ENCODE peak calls at places on chromosomes 1 and 21, in four cellular contexts. One of them, this sample, is unnamed.

GRCh38 chr1:66476774-66477173 is 57.2 kb upstream of the SGIP1 start:
- DNase-seq in GM23338: no peak
- DNase-seq in K562: no peak
- DNase-seq in IMR-90: peak
- DNase-seq in this sample: peak

GRCh38 chr1:61120998-61121397 is 38.6 kb downstream of the NFIA start:
- DNase-seq in GM23338: no peak
- DNase-seq in K562: no peak
- DNase-seq in IMR-90: no peak
- DNase-seq in this sample: no peak

GRCh38 chr1:87497804-87498203 is 169.1 kb downstream of the LMO4 start:
- DNase-seq in GM23338: no peak
- DNase-seq in K562: no peak
- DNase-seq in IMR-90: no peak
- DNase-seq in this sample: no peak

GRCh38 chr1:39326836-39327235 is 122.3 kb downstream of the MACF1 start:
- DNase-seq in GM23338: no peak
- DNase-seq in K562: peak
- DNase-seq in IMR-90: peak
- DNase-seq in this sample: no peak

GRCh38 chr1:9922342-9922741 is 12.3 kb upstream of the CTNNBIP1 start:
- DNase-seq in GM23338: peak
- DNase-seq in K562: peak
- DNase-seq in IMR-90: no peak
- DNase-seq in this sample: no peak

GRCh38 chr1:56170784-56171320 is 408.5 kb downstream of the PLPP3 start:
- DNase-seq in GM23338: no peak
- DNase-seq in K562: no peak
- DNase-seq in IMR-90: no peak
- DNase-seq in this sample: no peak

GRCh38 chr21:46421756-46422555 is 36.7 kb upstream of the DIP2A start:
- DNase-seq in GM23338: no peak
- DNase-seq in K562: no peak
- DNase-seq in IMR-90: no peak
- DNase-seq in this sample: peak

GRCh38 chr1:68116643-68117235 is 66.3 kb upstream of the DIRAS3 start:
- DNase-seq in GM23338: peak
- DNase-seq in K562: peak
- DNase-seq in IMR-90: peak
- DNase-seq in this sample: peak

GRCh38 chr1:58896211-58897183 is 112.7 kb upstream of the JUN start:
- DNase-seq in GM23338: no peak
- DNase-seq in K562: peak
- DNase-seq in IMR-90: no peak
- DNase-seq in this sample: peak

GRCh38 chr1:81437213-81437612 is 363.5 kb upstream of the ADGRL2 start:
- DNase-seq in GM23338: no peak
- DNase-seq in K562: no peak
- DNase-seq in IMR-90: no peak
- DNase-seq in this sample: no peak

GRCh38 chr1:224736619-224737352 is 120.7 kb downstream of the CNIH3 start:
- DNase-seq in GM23338: peak
- DNase-seq in K562: peak
- DNase-seq in IMR-90: peak
- DNase-seq in this sample: peak

GRCh38 chr1:220528679-220529529 is 968 bp downstream of the MARK1 start:
- DNase-seq in GM23338: peak
- DNase-seq in K562: no peak
- DNase-seq in IMR-90: no peak
- DNase-seq in this sample: peak

GRCh38 chr1:205590777-205591513 is 40.9 kb downstream of the ELK4 start:
- DNase-seq in GM23338: no peak
- DNase-seq in K562: no peak
- DNase-seq in IMR-90: no peak
- DNase-seq in this sample: no peak

GRCh38 chr1:916173-917075 is 7.3 kb upstream of the SAMD11 start:
- DNase-seq in GM23338: no peak
- DNase-seq in K562: peak
- DNase-seq in IMR-90: no peak
- DNase-seq in this sample: peak

GRCh38 chr1:92784051-92784638 is 763 bp downstream of the EVI5 start:
- DNase-seq in GM23338: peak
- DNase-seq in K562: no peak
- DNase-seq in IMR-90: peak
- DNase-seq in this sample: peak

GRCh38 chr1:16017076-16017460 is 775 bp downstream of the HSPB7 start:
- DNase-seq in GM23338: no peak
- DNase-seq in K562: no peak
- DNase-seq in IMR-90: no peak
- DNase-seq in this sample: peak

DNA sequence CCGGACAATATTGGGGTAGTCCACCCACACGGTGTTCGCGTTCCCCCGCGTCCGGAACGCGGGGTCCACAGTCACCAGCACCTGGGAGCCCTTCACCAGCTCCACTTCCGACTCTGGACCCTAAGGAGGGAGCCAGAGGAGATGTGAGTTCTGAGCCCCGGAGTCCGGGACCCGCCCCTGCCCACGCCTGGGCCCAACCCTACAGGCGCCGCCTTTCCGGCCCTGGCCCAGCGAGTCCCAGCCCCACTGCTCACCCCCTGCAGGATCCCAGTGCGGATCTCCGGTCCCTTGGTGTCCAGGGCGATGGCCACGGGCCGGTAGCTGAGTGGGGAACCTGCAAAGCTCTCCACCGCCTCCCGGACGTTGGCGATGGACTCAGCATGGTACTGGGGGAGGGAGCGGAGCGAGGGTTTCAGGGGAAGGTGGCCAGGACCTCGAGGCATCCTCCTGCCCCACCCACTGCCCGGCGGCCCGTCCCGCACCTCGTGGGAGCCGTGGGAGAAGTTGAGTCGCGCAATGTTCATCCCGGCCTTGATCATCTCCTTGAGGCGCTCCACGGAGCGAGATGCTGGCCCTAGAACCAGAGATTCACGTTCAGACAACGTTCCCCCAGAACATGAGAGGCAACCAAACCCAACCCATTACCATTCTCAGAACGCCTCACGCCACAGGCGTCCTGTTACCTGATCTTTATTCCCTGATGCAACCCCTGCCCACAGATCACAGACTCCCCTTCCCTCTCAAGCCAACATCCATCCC is 5.9 kb downstream of the PKLR start:
- DNase-seq in GM23338: peak
- DNase-seq in K562: no peak
- DNase-seq in IMR-90: no peak
- DNase-seq in this sample: peak
- H2AFZ ChIP-seq in GM23338: peak
- H2AFZ ChIP-seq in K562: no peak
- H2AFZ ChIP-seq in IMR-90: peak
- H2AFZ ChIP-seq in this sample: no peak

GRCh38 chr1:32240140-32240951 is 6.7 kb upstream of the FAM167B start:
- DNase-seq in GM23338: peak
- DNase-seq in K562: no peak
- DNase-seq in IMR-90: peak
- DNase-seq in this sample: peak
- TF ChIP-seq CTCF in GM23338: peak
- TF ChIP-seq CTCF in K562: no peak
- TF ChIP-seq CTCF in IMR-90: peak
- TF ChIP-seq CTCF in this sample: no peak

GRCh38 chr1:20211511-20211931 is 25.2 kb upstream of the PLA2G2C start:
- DNase-seq in GM23338: no peak
- DNase-seq in K562: no peak
- DNase-seq in IMR-90: no peak
- DNase-seq in this sample: no peak

GRCh38 chr1:20212099-20212684 is 25.9 kb upstream of the PLA2G2C start:
- DNase-seq in GM23338: no peak
- DNase-seq in K562: peak
- DNase-seq in IMR-90: no peak
- DNase-seq in this sample: no peak

GRCh38 chr1:20209471-20209870 is 23.2 kb upstream of the PLA2G2C start:
- DNase-seq in GM23338: no peak
- DNase-seq in K562: no peak
- DNase-seq in IMR-90: no peak
- DNase-seq in this sample: no peak

GRCh38 chr1:20212685-20213331 is 26.5 kb upstream of the PLA2G2C start:
- DNase-seq in GM23338: peak
- DNase-seq in K562: peak
- DNase-seq in IMR-90: peak
- DNase-seq in this sample: peak

DNA sequence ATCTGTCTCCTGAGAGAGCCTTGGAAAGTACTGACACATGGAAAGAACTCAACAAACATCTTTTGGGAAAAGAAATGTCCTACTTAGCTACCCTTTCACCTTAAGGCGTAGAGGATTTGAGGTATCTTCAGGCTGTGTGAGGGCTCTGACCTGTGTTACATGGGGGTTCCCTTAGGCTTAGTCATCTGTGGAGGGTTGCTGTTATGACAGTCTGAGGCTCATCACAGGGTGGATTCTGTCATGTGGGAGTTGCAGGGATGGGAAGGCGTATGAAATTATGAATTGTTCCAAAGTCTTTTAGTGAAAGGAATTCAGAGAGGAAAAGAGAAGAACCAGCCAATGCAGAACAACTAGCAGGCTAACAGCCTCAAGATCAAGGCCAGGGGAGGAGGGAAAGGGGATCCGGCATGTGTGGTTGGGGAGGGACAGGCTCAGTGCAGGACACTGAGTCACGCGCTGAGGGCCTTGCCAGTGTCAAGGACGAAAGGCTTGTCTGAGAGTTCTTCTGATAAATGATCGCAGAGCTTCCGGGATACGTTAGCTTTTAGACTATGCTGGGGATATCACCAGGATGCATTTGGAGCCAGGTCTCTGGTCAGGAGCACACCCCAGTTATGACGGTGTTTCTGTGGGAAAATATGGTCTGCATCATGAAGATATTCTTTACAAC is 24.6 kb upstream of the PLA2G2C start:
- DNase-seq in GM23338: no peak
- DNase-seq in K562: no peak
- DNase-seq in IMR-90: no peak
- DNase-seq in this sample: no peak
- H2AFZ ChIP-seq in GM23338: no peak
- H2AFZ ChIP-seq in K562: peak
- H2AFZ ChIP-seq in IMR-90: no peak
- H2AFZ ChIP-seq in this sample: no peak

GRCh38 chr1:3900150-3900968 is at the start of gene C1orf174:
- DNase-seq in GM23338: peak
- DNase-seq in K562: peak
- DNase-seq in IMR-90: peak
- DNase-seq in this sample: peak
- TF ChIP-seq CTCF in GM23338: no peak
- TF ChIP-seq CTCF in K562: no peak
- TF ChIP-seq CTCF in IMR-90: no peak
- TF ChIP-seq CTCF in this sample: no peak

GRCh38 chr1:168347630-168348029 is 67.0 kb downstream of the TBX19 start:
- DNase-seq in GM23338: no peak
- DNase-seq in K562: no peak
- DNase-seq in IMR-90: no peak
- DNase-seq in this sample: no peak
- H2AFZ ChIP-seq in GM23338: no peak
- H2AFZ ChIP-seq in K562: peak
- H2AFZ ChIP-seq in IMR-90: no peak
- H2AFZ ChIP-seq in this sample: no peak

DNA sequence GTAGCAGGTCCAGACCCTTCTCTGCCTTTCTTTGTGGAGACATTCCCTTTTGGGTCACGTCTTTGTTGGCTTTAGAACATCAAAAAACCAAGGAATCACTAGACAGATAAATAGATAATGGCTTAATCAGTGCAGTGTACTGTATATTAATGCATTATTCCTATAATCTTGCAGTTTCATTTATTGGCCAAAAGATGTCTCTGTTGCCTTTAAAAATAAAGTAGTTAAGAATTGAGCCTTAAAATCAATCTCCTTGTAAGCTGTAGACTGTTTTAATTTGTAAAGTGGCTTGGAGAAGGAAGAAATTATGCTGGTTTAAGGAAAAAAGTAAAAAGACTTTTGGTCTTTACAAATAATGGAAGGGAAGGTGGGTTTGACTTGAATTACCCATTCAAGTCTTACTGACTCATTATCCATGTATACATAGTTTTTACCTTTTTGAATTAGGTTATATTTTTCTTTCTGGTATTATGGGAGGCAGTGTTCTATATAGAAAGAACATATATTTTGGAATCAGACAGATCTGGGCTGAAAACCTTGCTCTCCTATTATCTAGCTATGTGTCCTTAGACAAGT is 84.6 kb downstream of the VPS13D start:
- DNase-seq in GM23338: no peak
- DNase-seq in K562: no peak
- DNase-seq in IMR-90: peak
- DNase-seq in this sample: no peak
- TF ChIP-seq CTCF in GM23338: no peak
- TF ChIP-seq CTCF in K562: peak
- TF ChIP-seq CTCF in IMR-90: peak
- TF ChIP-seq CTCF in this sample: peak

GRCh38 chr1:29243023-29243862 is 6.9 kb downstream of the PTPRU start:
- DNase-seq in GM23338: no peak
- DNase-seq in K562: no peak
- DNase-seq in IMR-90: no peak
- DNase-seq in this sample: peak
- H2AFZ ChIP-seq in GM23338: no peak
- H2AFZ ChIP-seq in K562: no peak
- H2AFZ ChIP-seq in IMR-90: no peak
- H2AFZ ChIP-seq in this sample: no peak